ENCODE peak calls at places on chromosomes 1 and 21, in nine cellular contexts. O, N, Z, Q, V, I, U, J and Y are unnamed samples.
A peak's percentile ranks its signal among the peaks of the same experiment; 100 is the strongest.

GRCh38 chr1:175471039-175471800 is 272.2 kb downstream of the TNR start:
- DNase-seq in I (no peak), Q (no peak), Z (peak; percentile 34), V (peak; percentile 18), N (no peak), U (peak; percentile 49), J (peak; percentile 81), O (no peak), Y (no peak)

GRCh38 chr21:33076600-33077329 is 6.8 kb downstream of the OLIG1 start:
- DNase-seq in Q (no peak), I (no peak), J (no peak), V (no peak), O (no peak), U (no peak), Z (no peak), N (no peak), Y (no peak)

GRCh38 chr1:226649780-226650179 is 89.3 kb downstream of the ITPKB start:
- DNase-seq in N (no peak), J (peak; percentile 37), U (peak; percentile 42), Z (peak; percentile 31), V (no peak), Q (no peak), I (peak; percentile 41), O (no peak), Y (peak; percentile 59)

GRCh38 chr1:116908266-116908665 is 1.4 kb upstream of the PTGFRN start:
- DNase-seq in J (no peak), N (no peak), O (no peak), Q (no peak), Z (no peak), I (no peak), U (no peak), V (no peak), Y (no peak)

GRCh38 chr21:45554477-45555175 is 12.4 kb upstream of the SLC19A1 start:
- DNase-seq in N (peak; percentile 62), I (peak; percentile 93), V (peak; percentile 76), J (peak; percentile 67), O (peak; percentile 96), U (peak; percentile 60), Q (peak; percentile 74), Z (peak; percentile 91), Y (peak; percentile 45)

GRCh38 chr1:87683557-87683956 is 354.9 kb downstream of the LMO4 start:
- DNase-seq in V (no peak), I (no peak), O (no peak), Z (no peak), U (no peak), J (peak; percentile 6), Q (no peak), N (no peak), Y (peak; percentile 36)

GRCh38 chr1:205391386-205391785 is 30.5 kb downstream of the LEMD1 start:
- DNase-seq in Q (no peak), I (no peak), V (no peak), J (no peak), O (no peak), U (no peak), Z (no peak), N (no peak), Y (no peak)

GRCh38 chr1:8394456-8395321 is 76.8 kb downstream of the SLC45A1 start:
- DNase-seq in Z (peak; percentile 15), V (no peak), N (peak; percentile 93), O (no peak), I (no peak), Q (no peak), U (peak; percentile 66), J (peak; percentile 97), Y (no peak)

GRCh38 chr21:27831821-27832569 is 865.1 kb upstream of the ADAMTS5 start:
- DNase-seq in Z (peak; percentile 25), O (no peak), Q (no peak), J (no peak), V (no peak), N (peak; percentile 84), I (no peak), U (no peak), Y (no peak)

GRCh38 chr1:232017057-232017456 is 390.5 kb downstream of the DISC1 start:
- DNase-seq in N (no peak), O (no peak), Q (no peak), U (no peak), J (no peak), V (no peak), Z (no peak), I (no peak), Y (no peak)

GRCh38 chr1:161218301-161219077 is 3.4 kb downstream of the FCER1G start:
- DNase-seq in U (no peak), Q (no peak), O (no peak), N (no peak), J (no peak), I (no peak), V (no peak), Z (no peak), Y (no peak)

GRCh38 chr1:9397047-9397446 is 104.4 kb downstream of the SPSB1 start:
- DNase-seq in I (no peak), N (no peak), V (no peak), J (no peak), O (no peak), U (no peak), Q (no peak), Z (no peak), Y (no peak)

GRCh38 chr1:53122847-53123461 is 19.5 kb downstream of the SLC1A7 start:
- DNase-seq in O (no peak), J (no peak), I (no peak), V (no peak), N (no peak), U (no peak), Z (no peak), Q (no peak), Y (no peak)

GRCh38 chr1:217919683-217920502 is 288.7 kb downstream of the SPATA17 start:
- DNase-seq in Z (no peak), O (no peak), V (no peak), J (no peak), N (no peak), Q (no peak), I (no peak), U (no peak), Y (no peak)

GRCh38 chr1:164784960-164785359 is 226.0 kb downstream of the PBX1 start:
- DNase-seq in I (no peak), Q (no peak), N (no peak), O (no peak), Z (no peak), J (no peak), U (no peak), V (no peak), Y (no peak)

GRCh38 chr1:248807067-248807737 is 18.5 kb downstream of the SH3BP5L start:
- DNase-seq in U (peak; percentile 43), N (peak; percentile 34), O (peak; percentile 85), Z (peak; percentile 60), Q (peak; percentile 20), J (no peak), I (peak; percentile 82), V (no peak), Y (peak; percentile 57)

GRCh38 chr1:117613249-117613968 is 7.6 kb downstream of the TENT5C start:
- DNase-seq in V (no peak), Z (no peak), N (peak; percentile 15), O (no peak), U (peak; percentile 21), I (no peak), Q (no peak), J (peak; percentile 96), Y (no peak)

GRCh38 chr1:2951856-2952255 is 69.4 kb upstream of the ACTRT2 start:
- DNase-seq in I (peak; percentile 22), O (no peak), U (no peak), Q (no peak), V (no peak), Z (no peak), N (no peak), J (no peak), Y (no peak)

GRCh38 chr21:15560383-15561056 is 169.3 kb upstream of the USP25 start:
- DNase-seq in U (no peak), J (peak; percentile 2), Q (no peak), O (no peak), V (no peak), N (no peak), Z (no peak), I (no peak), Y (no peak)

GRCh38 chr1:220296941-220297460 is 24.7 kb upstream of the RAB3GAP2 start:
- DNase-seq in U (no peak), Q (no peak), Z (no peak), I (no peak), O (no peak), N (peak; percentile 6), J (no peak), V (no peak), Y (no peak)

GRCh38 chr1:2985121-2985561 is 36.1 kb upstream of the ACTRT2 start:
- DNase-seq in J (no peak), V (no peak), N (no peak), Q (peak; percentile 15), U (no peak), I (peak; percentile 52), Z (no peak), O (peak; percentile 53), Y (peak; percentile 66)

GRCh38 chr1:81617308-81618027 is 183.3 kb upstream of the ADGRL2 start:
- DNase-seq in Q (no peak), N (peak; percentile 51), I (no peak), O (no peak), U (no peak), Z (peak; percentile 9), V (no peak), J (peak; percentile 17), Y (no peak)

GRCh38 chr1:173202430-173203145 is 4.5 kb downstream of the TNFSF4 start:
- DNase-seq in Q (peak; percentile 23), Z (peak; percentile 69), N (peak; percentile 90), O (no peak), V (no peak), I (no peak), J (peak; percentile 86), U (peak; percentile 72), Y (peak; percentile 77)

GRCh38 chr1:53132176-53132575 is 10.3 kb downstream of the SLC1A7 start:
- DNase-seq in J (no peak), N (no peak), O (peak; percentile 55), Q (no peak), I (no peak), U (no peak), Z (no peak), V (peak; percentile 14), Y (no peak)

GRCh38 chr1:206713070-206713469 is 28.4 kb downstream of the MAPKAPK2 start:
- DNase-seq in Q (no peak), U (no peak), J (no peak), N (no peak), I (no peak), O (no peak), Z (no peak), V (no peak), Y (no peak)

GRCh38 chr1:12276225-12276624 is 46.4 kb downstream of the VPS13D start:
- DNase-seq in O (no peak), V (peak; percentile 51), U (peak; percentile 11), Z (peak; percentile 66), I (no peak), J (no peak), Q (peak; percentile 41), N (peak; percentile 63), Y (no peak)

GRCh38 chr1:3105167-3105863 is 36.3 kb downstream of the PRDM16 start:
- DNase-seq in I (no peak), J (no peak), O (no peak), Q (peak; percentile 96), U (no peak), N (peak; percentile 3), Z (peak; percentile 60), V (no peak), Y (no peak)

GRCh38 chr1:221431068-221431651 is 310.7 kb downstream of the DUSP10 start:
- DNase-seq in N (peak; percentile 31), V (no peak), I (no peak), J (peak; percentile 65), Z (peak; percentile 35), O (no peak), U (peak; percentile 48), Q (no peak), Y (peak; percentile 40)

GRCh38 chr1:91684599-91685196 is 184.0 kb downstream of the CDC7 start:
- DNase-seq in U (peak; percentile 72), J (no peak), O (no peak), N (peak; percentile 40), V (no peak), Q (no peak), Z (peak; percentile 55), I (no peak), Y (no peak)

GRCh38 chr1:22250724-22251123 is 107.8 kb upstream of the WNT4 start:
- DNase-seq in N (no peak), O (no peak), U (peak; percentile 61), Q (no peak), V (no peak), Z (peak; percentile 62), I (no peak), J (peak; percentile 80), Y (no peak)

GRCh38 chr1:64060611-64061302 is 142.7 kb upstream of the UBE2U start:
- DNase-seq in V (no peak), U (no peak), Q (no peak), J (no peak), Z (no peak), N (no peak), I (no peak), O (no peak), Y (no peak)